ENCODE peak calls at places on chromosomes 12 and 14, in six cellular contexts. K, X, H, J, M and G are unnamed samples.

GRCh38 chr12:116236148-116236731 is 41.3 kb downstream of the MED13L start:
- DNase-seq in K (no peak), X (peak), H (peak), J (peak), M (peak), G (peak)

GRCh38 chr14:105333613-105334364 is 19.2 kb downstream of the PACS2 start:
- DNase-seq in K (peak), X (no peak), H (no peak), J (no peak), M (no peak), G (no peak)

GRCh38 chr12:132356686-132357622 is 27.6 kb upstream of the GALNT9 start:
- DNase-seq in K (peak), X (peak), H (no peak), J (peak), M (no peak), G (peak)

GRCh38 chr12:25590021-25590721 is 37.1 kb upstream of the LMNTD1 start:
- DNase-seq in K (no peak), X (no peak), H (no peak), J (no peak), M (no peak), G (no peak)

GRCh38 chr12:21946983-21947382 is 5.8 kb upstream of the ABCC9 start:
- DNase-seq in K (no peak), X (no peak), H (no peak), J (no peak), M (no peak), G (no peak)

GRCh38 chr14:101222362-101223090 is 319.0 kb upstream of the RTL1 start:
- DNase-seq in K (no peak), X (no peak), H (no peak), J (no peak), M (no peak), G (no peak)

GRCh38 chr12:5514545-5514944 is 82.6 kb downstream of the NTF3 start:
- DNase-seq in K (no peak), X (no peak), H (no peak), J (no peak), M (no peak), G (no peak)

GRCh38 chr14:65169351-65169750 is 67.0 kb upstream of the MAX start:
- DNase-seq in K (no peak), X (no peak), H (no peak), J (no peak), M (no peak), G (no peak)

GRCh38 chr14:20427231-20428009 is 8.5 kb downstream of the KLHL33 start:
- DNase-seq in K (no peak), X (no peak), H (no peak), J (peak), M (no peak), G (no peak)

GRCh38 chr12:62813031-62813829 is 121.7 kb downstream of the PPM1H start:
- DNase-seq in K (peak), X (peak), H (no peak), J (peak), M (peak), G (peak)

GRCh38 chr14:91377700-91378652 is 39.6 kb downstream of the CCDC88C start:
- DNase-seq in K (peak), X (no peak), H (no peak), J (no peak), M (no peak), G (no peak)

GRCh38 chr14:71372411-71372838 is 465.2 kb downstream of the PCNX1 start:
- DNase-seq in K (no peak), X (no peak), H (no peak), J (no peak), M (no peak), G (peak)

GRCh38 chr12:91988076-91988475 is 157.6 kb downstream of the BTG1 start:
- DNase-seq in K (no peak), X (no peak), H (no peak), J (no peak), M (no peak), G (no peak)

GRCh38 chr12:125389061-125389697 is 323.9 kb downstream of the AACS start:
- DNase-seq in K (no peak), X (no peak), H (no peak), J (no peak), M (no peak), G (no peak)

GRCh38 chr14:36450550-36450949 is 69.5 kb downstream of the NKX2-1 start:
- DNase-seq in K (no peak), X (no peak), H (no peak), J (peak), M (no peak), G (no peak)

GRCh38 chr14:99186956-99187690 is 84.9 kb downstream of the BCL11B start:
- DNase-seq in K (no peak), X (no peak), H (no peak), J (no peak), M (no peak), G (no peak)

GRCh38 chr14:54881235-54881760 is 21.3 kb downstream of the GCH1 start:
- DNase-seq in K (no peak), X (no peak), H (no peak), J (no peak), M (peak), G (peak)

GRCh38 chr12:93572712-93573551 is 457 bp downstream of the SOCS2 start:
- DNase-seq in K (peak), X (peak), H (no peak), J (no peak), M (peak), G (no peak)

GRCh38 chr12:111274820-111275219 is 94.1 kb downstream of the PHETA1 start:
- DNase-seq in K (no peak), X (no peak), H (no peak), J (peak), M (no peak), G (no peak)

GRCh38 chr14:51792819-51793218 is 67.6 kb upstream of the GNG2 start:
- DNase-seq in K (no peak), X (no peak), H (no peak), J (no peak), M (no peak), G (no peak)

GRCh38 chr12:7542813-7543212 is 39.2 kb upstream of the CD163 start:
- DNase-seq in K (no peak), X (no peak), H (no peak), J (no peak), M (no peak), G (no peak)

GRCh38 chr12:115259968-115260806 is 576.2 kb upstream of the TBX3 start:
- DNase-seq in K (no peak), X (no peak), H (no peak), J (no peak), M (no peak), G (no peak)

GRCh38 chr12:57227315-57228115 is 2.0 kb upstream of the SHMT2 start:
- DNase-seq in K (no peak), X (no peak), H (no peak), J (no peak), M (no peak), G (no peak)

GRCh38 chr14:43003845-43004244 is 1397.2 kb downstream of the LRFN5 start:
- DNase-seq in K (no peak), X (no peak), H (no peak), J (no peak), M (no peak), G (no peak)

GRCh38 chr14:55586411-55586810 is 6.4 kb downstream of the KTN1 start:
- DNase-seq in K (no peak), X (no peak), H (no peak), J (no peak), M (no peak), G (no peak)

GRCh38 chr12:125013816-125014442 is 20.5 kb downstream of the BRI3BP start:
- DNase-seq in K (no peak), X (no peak), H (no peak), J (no peak), M (no peak), G (no peak)

GRCh38 chr14:87005336-87005735 is 987.6 kb downstream of the GALC start:
- DNase-seq in K (no peak), X (no peak), H (no peak), J (no peak), M (no peak), G (no peak)

DNA sequence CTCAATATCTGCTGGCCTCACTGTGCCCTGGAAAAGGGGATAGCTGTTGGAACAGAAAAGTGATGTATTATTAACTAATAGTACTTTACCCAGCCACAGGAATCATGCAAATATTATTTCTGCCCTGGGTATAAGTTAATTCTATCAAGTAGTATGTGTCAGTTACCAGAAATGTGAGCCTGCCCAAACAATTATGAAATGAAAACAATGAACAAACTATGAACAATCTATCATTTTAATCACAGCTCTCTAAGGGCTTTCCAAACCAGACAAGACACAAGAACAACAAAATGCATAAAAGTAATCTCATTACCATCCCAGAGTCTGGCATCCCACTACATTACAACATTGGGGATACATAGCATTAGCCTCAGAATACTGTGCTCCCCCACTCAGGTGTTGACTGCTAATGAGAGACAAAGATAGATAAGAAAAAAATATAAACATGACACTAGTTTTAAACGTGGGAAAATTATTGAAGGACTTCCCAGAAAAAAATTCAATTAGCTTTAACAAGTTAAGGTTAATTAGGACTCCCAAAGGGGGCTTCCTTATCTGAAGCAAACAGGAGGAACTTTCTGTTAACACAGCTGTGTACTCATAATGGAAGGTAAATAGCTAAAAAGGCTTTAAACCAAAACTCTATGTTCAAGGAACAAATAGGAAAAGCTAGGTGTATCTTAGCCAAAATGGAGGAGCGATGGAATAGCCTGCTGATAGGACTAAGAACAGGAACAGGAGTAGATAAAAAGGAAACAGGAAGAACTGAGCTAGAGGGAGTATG is 3.3 kb downstream of the DCAF5 start:
- DNase-seq in K (no peak), X (no peak), H (no peak), J (no peak), M (no peak), G (no peak)
- TF ChIP-seq CTCF in K (no peak), X (no peak), H (no peak), J (no peak), M (no peak), G (no peak)

DNA sequence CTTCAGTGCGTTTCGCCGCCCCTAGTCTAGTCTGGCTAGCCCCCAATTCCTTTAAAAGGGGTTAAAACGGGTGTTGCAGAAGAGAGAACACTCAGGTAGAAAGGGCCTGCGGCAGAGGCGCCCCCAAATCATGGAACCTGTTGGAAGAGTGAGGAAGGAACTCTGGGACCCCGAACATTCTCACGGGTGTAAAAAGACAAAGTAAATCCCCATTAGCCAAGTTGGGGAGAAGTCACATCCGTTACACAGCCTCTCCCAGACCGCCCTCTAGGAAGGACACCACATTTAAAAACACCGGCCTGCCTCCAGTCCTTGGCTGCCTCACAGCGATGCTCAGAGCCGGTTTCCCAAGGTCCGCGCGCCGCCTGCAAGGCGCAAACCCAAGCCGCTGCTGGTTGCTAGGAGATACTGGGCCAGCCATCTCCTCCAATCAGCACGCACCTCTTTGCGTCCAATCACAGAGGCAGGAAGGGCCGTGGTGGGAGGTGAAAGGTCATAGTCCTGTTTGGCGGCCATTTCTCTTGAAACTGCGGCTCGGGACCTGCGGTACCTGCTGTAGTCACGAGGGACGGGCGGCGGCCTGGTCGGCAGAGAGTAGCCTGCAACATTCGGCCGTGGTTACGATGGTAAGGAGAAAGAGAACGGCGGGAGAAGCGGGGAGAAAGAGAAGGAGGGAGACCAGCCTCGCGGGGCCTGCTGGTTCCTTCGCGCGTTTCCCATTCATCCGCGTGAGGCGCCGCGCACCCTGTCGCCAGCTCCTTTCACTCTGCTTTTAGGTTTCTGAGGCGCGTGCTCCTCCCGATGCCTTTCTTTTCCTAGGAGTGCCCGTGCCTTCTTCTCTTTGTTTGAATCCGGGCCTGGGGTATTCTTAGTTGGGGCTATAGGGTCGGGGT is at the start of gene SNRPF:
- DNase-seq in K (peak), X (peak), H (peak), J (peak), M (peak), G (peak)
- TF ChIP-seq POLR2A in K (no peak), X (peak), H (peak), J (peak), M (peak), G (peak)

DNA sequence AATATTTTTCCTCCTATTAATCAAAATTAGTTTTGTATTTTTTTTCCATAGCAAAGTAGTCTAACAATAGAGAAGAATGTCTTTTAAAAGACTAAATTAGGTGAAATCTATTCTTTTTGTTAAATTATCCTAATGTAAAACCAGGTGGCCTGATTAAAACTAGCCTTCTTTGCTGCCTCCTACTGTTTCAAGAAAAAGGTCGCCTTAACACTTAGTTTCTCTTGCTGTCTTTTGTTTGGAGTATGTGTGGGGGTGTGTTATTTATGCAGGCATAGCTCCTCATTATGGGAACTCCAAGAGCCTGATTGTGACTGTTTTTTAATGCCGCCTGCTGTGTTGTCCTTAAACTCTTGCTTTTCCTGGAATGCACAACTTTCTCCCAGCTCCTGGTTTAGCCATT is 855.3 kb downstream of the DIO2 start:
- DNase-seq in K (no peak), X (no peak), H (no peak), J (no peak), M (no peak), G (no peak)
- TF ChIP-seq CTCF in K (no peak), X (no peak), H (no peak), J (no peak), M (no peak), G (no peak)

GRCh38 chr14:68784995-68785816 is 7.7 kb downstream of the ZFP36L1 start:
- DNase-seq in K (peak), X (peak), H (no peak), J (no peak), M (no peak), G (no peak)

GRCh38 chr14:68787235-68787727 is 5.6 kb downstream of the ZFP36L1 start:
- DNase-seq in K (peak), X (peak), H (no peak), J (no peak), M (no peak), G (no peak)

GRCh38 chr14:68785817-68786490 is 6.9 kb downstream of the ZFP36L1 start:
- DNase-seq in K (peak), X (peak), H (no peak), J (peak), M (no peak), G (no peak)

GRCh38 chr14:68788275-68789001 is 4.4 kb downstream of the ZFP36L1 start:
- DNase-seq in K (no peak), X (no peak), H (no peak), J (no peak), M (no peak), G (no peak)

GRCh38 chr14:68786491-68787234 is 6.2 kb downstream of the ZFP36L1 start:
- DNase-seq in K (peak), X (peak), H (no peak), J (no peak), M (no peak), G (no peak)
- TF ChIP-seq POLR2A in K (peak), X (no peak), H (no peak), J (peak), M (no peak), G (no peak)

GRCh38 chr12:121889267-121889624 is 656 bp downstream of the PSMD9 start:
- DNase-seq in K (no peak), X (no peak), H (no peak), J (no peak), M (no peak), G (no peak)

GRCh38 chr12:121892673-121893561 is 4.3 kb downstream of the PSMD9 start:
- DNase-seq in K (no peak), X (no peak), H (no peak), J (peak), M (no peak), G (no peak)

GRCh38 chr12:121883315-121883660 is 5.3 kb upstream of the PSMD9 start:
- DNase-seq in K (no peak), X (no peak), H (no peak), J (peak), M (no peak), G (no peak)

GRCh38 chr12:121888478-121889266 is at the start of gene PSMD9:
- DNase-seq in K (peak), X (peak), H (peak), J (peak), M (peak), G (peak)

GRCh38 chr12:121888083-121888477 is 510 bp upstream of the PSMD9 start:
- DNase-seq in K (no peak), X (no peak), H (no peak), J (no peak), M (no peak), G (no peak)
- TF ChIP-seq CTCF in K (no peak), X (no peak), H (no peak), J (no peak), M (no peak), G (no peak)